ENCODE peak calls at places on chromosomes 13 and 19, in five cellular contexts. F is lung, R is heart left ventricle, X is heart right ventricle, A is H9. E is an unnamed sample.

GRCh38 chr13:101529419-101529818 is 76.9 kb downstream of the ITGBL1 start:
- DNase-seq in F (no peak), R (no peak), X (no peak), A (no peak), E (no peak)

GRCh38 chr13:26605845-26606244 is 48.4 kb downstream of the WASF3 start:
- DNase-seq in F (no peak), R (no peak), X (no peak), A (peak; percentile 74), E (no peak)

GRCh38 chr19:37987356-37988332 is 80.6 kb downstream of the SIPA1L3 start:
- DNase-seq in F (no peak), R (no peak), X (no peak), A (peak; percentile 66), E (no peak)

GRCh38 chr13:43786766-43787517 is at the start of gene ENOX1:
- DNase-seq in F (no peak), R (peak; percentile 79), X (peak; percentile 78), A (peak; percentile 65), E (no peak)

GRCh38 chr13:37360556-37360955 is 238.0 kb downstream of the POSTN start:
- DNase-seq in F (no peak), R (no peak), X (no peak), A (no peak), E (no peak)

GRCh38 chr13:102862624-102863210 is 16.9 kb downstream of the ERCC5 start:
- DNase-seq in F (no peak), R (no peak), X (no peak), A (no peak), E (no peak)

GRCh38 chr19:37855098-37855497 is 51.3 kb downstream of the WDR87 start:
- DNase-seq in F (no peak), R (peak; percentile 22), X (peak; percentile 61), A (no peak), E (peak; percentile 49)

GRCh38 chr13:112449545-112449930 is 73.4 kb downstream of the SPACA7 start:
- DNase-seq in F (peak; percentile 19), R (no peak), X (no peak), A (peak; percentile 20), E (no peak)

GRCh38 chr19:55146648-55147218 is 2.3 kb downstream of the TNNT1 start:
- DNase-seq in F (no peak), R (peak; percentile 31), X (no peak), A (peak; percentile 95), E (no peak)

GRCh38 chr19:14361824-14362223 is 19.4 kb upstream of the ADGRE5 start:
- DNase-seq in F (no peak), R (no peak), X (no peak), A (peak; percentile 83), E (peak; percentile 55)

GRCh38 chr13:45297456-45298205 is 43.4 kb downstream of the TPT1 start:
- DNase-seq in F (no peak), R (no peak), X (no peak), A (no peak), E (no peak)

GRCh38 chr13:44300895-44301638 is 72.6 kb upstream of the SERP2 start:
- DNase-seq in F (peak; percentile 67), R (peak; percentile 54), X (no peak), A (no peak), E (no peak)

GRCh38 chr13:70985371-70985770 is 877.1 kb upstream of the KLHL1 start:
- DNase-seq in F (no peak), R (no peak), X (no peak), A (no peak), E (no peak)

GRCh38 chr13:97359181-97360057 is 74.5 kb upstream of the RAP2A start:
- DNase-seq in F (peak; percentile 50), R (peak; percentile 44), X (no peak), A (peak; percentile 61), E (no peak)

GRCh38 chr19:18657590-18658365 is 20.9 kb downstream of the KLHL26 start:
- DNase-seq in F (no peak), R (peak; percentile 83), X (peak; percentile 77), A (peak; percentile 52), E (no peak)

GRCh38 chr19:6473652-6474051 is 7.9 kb downstream of the DENND1C start:
- DNase-seq in F (no peak), R (no peak), X (no peak), A (no peak), E (peak; percentile 67)

GRCh38 chr19:19642506-19643157 is 825 bp downstream of the GMIP start:
- DNase-seq in F (no peak), R (no peak), X (no peak), A (no peak), E (no peak)

DNA sequence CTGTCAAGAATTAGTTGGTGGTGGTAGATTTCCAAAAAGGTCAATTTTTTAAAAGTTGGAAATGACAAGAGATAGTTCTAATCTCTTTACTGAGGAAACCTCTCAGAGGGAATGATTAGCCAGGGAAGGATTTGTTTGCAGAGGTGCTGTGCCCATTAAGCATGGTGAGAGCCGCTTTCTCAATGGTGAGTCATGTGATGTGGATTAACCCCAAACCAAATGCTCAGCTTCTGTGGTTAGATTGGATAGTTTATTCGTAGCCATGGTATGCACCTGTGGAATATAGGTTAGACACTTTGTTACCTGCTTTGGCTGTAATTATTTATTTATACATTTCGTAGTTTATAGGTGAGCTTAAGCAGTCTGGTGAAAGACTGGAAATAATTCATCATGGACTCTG is 7.1 kb downstream of the HNRNPM start:
- DNase-seq in F (no peak), R (no peak), X (no peak), A (no peak), E (no peak)
- H3K27ac ChIP-seq in F (no peak overlapping the region), R (no peak overlapping the region), X (no peak overlapping the region), A (no peak overlapping the region), E (no peak overlapping the region)

GRCh38 chr13:110351636-110352420 is 44.7 kb downstream of the COL4A2 start:
- DNase-seq in F (no peak), R (no peak), X (no peak), A (no peak), E (no peak)
- H3K27ac ChIP-seq in F (no peak overlapping the region), R (no peak overlapping the region), X (no peak overlapping the region), A (no peak overlapping the region), E (no peak overlapping the region)

GRCh38 chr19:49490287-49491029 is 3.0 kb downstream of the RPL13A start:
- DNase-seq in F (no peak), R (no peak), X (no peak), A (peak; percentile 29), E (no peak)
- H3K27ac ChIP-seq in F (no peak overlapping the region), R (no peak overlapping the region), X (no peak overlapping the region), A (peak overlapping the region; percentile 52), E (peak overlapping the region; percentile 95)

DNA sequence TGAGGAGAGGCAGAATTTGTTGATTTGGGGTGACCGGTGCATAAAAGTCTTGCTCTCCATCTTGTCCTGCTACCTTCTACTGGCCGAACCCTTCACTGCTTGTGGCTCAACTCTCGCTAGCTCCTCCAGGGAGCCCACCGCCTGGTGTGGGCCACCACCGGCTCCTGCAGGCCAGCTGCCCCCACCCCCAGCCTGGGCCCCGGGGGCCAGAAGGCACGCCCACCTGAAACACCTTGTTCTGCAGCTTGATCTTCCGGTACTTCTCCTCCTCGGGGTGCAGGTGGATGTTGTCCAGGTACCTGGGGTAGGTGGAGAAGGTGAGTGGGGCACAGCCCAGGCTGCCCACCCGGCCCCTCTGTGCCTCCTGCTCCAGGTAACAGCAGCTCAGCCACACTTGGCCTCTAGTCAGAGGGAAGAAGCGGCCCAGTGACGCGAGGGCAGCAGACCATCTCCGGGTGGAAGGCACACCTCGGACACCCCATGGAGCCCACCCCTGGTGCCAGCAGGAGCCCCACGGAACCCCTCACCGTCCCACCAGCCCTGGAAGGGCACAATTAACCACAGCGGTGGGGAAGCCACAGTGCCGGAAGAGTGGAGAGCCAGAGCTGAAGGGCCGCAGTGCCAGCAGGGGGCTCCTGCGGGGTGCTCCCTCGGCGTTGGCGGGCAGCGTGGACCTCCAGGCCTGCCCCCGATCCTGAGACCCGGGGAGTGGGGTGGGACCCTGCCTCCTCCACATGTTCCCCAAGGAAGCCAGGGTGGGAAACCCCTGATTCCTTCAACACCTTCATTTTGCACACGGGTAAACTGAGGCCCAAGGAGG is 10.1 kb downstream of the UBXN6 start:
- DNase-seq in F (no peak), R (no peak), X (no peak), A (no peak), E (no peak)
- H3K27ac ChIP-seq in F (no peak overlapping the region), R (no peak overlapping the region), X (no peak overlapping the region), A (no peak overlapping the region), E (no peak overlapping the region)

GRCh38 chr19:32576790-32577189 is 4.2 kb upstream of the PDCD5 start:
- DNase-seq in F (no peak), R (no peak), X (no peak), A (no peak), E (no peak)

GRCh38 chr19:32580901-32581703 is at the start of gene PDCD5:
- DNase-seq in F (peak; percentile 96), R (peak; percentile 97), X (peak; percentile 98), A (peak; percentile 92), E (peak; percentile 96)

GRCh38 chr19:32580353-32580900 is 563 bp upstream of the PDCD5 start:
- DNase-seq in F (no peak), R (peak; percentile 20), X (no peak), A (peak; percentile 38), E (no peak)

GRCh38 chr19:32581704-32582164 is 744 bp downstream of the PDCD5 start:
- DNase-seq in F (no peak), R (peak; percentile 37), X (peak; percentile 37), A (peak; percentile 31), E (no peak)
- H3K27ac ChIP-seq in F (peak overlapping the region; percentile 98), R (peak overlapping the region; percentile 90), X (peak overlapping the region; percentile 47), A (no peak overlapping the region), E (peak overlapping the region; percentile 79)

GRCh38 chr19:30367001-30367400 is 5.2 kb upstream of the ZNF536 start:
- DNase-seq in F (no peak), R (no peak), X (no peak), A (no peak), E (no peak)
- H3K27ac ChIP-seq in F (no peak overlapping the region), R (no peak overlapping the region), X (no peak overlapping the region), A (no peak overlapping the region), E (no peak overlapping the region)

DNA sequence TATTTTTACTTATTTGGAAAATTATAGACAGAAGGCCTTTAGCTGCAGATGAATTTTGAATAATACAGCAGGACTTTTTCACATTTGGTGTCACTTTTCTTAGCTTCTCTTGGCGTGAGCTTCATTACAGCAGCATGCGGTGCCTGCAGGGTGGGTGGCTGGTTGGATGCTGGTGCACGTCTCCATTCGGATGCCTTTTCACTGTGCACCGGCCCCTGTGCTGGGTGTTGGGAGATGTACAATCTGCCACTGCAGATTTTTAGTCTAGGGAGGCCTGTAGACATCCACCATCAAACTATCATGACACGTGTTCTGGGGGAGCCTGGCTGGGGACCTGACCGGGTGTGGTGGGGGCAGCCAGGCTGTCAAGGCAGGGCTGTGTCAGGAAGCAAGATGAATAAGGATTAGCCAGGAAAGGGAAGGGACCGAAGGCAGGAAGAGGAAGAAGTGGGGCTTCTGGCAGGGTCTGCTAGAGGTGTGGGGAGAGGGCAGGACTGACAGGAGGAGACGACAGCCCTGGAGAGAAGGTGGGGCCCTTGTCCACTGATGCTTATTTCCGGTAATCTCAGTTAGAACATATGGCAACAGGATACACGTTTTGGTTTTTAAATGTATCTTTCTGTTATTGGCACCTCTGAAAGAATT is 88.8 kb downstream of the ARHGEF7 start:
- DNase-seq in F (no peak), R (no peak), X (no peak), A (no peak), E (peak; percentile 41)
- H3K27ac ChIP-seq in F (peak overlapping the region; percentile 2), R (peak overlapping the region; percentile 81), X (peak overlapping the region; percentile 72), A (no peak overlapping the region), E (peak overlapping the region; percentile 46)

DNA sequence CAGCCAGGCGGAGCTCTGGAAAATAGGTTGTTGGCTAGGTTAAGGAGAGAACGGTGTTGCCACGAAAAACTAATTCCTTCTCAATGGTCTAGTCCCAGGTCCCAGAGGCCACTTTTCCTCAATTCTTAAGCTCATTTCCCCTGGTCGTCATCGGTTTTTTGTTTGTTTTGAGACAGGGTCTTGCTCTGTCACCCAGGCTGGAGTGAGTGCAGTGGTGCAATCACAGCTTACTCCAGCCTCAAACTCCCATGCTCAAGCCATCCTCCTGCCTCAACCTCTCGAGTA is 1.2 kb downstream of the SF3A2 start:
- DNase-seq in F (no peak), R (no peak), X (no peak), A (no peak), E (no peak)
- H3K27ac ChIP-seq in F (no peak overlapping the region), R (no peak overlapping the region), X (no peak overlapping the region), A (no peak overlapping the region), E (peak overlapping the region; percentile 94)